ENCODE peak calls at places on chromosomes 4 and X, in ten cellular contexts. Y is stimulated activated CD8-positive, alpha-beta memory T cell treated with anti-CD3 and anti-CD28 coated beads, Interleukin-15, amount 100 ng/mL, for 24 hours; E is ascending aorta; F is posterior cingulate gyrus; B is CD4-positive, CD25-positive, alpha-beta regulatory T cell; N is uterus; J is dorsolateral prefrontal cortex; V is tibial artery; X is OCI-M1; I is C1 segment of cervical spinal cord. M is an unnamed sample.

GRCh38 chr4:124199185-124199584 is 513.3 kb downstream of the ANKRD50 start:
- DNase-seq in Y (no peak), E (no peak), F (no peak), B (no peak), N (no peak), J (no peak), V (no peak), X (no peak), I (no peak), M (no peak)

GRCh38 chr4:77344784-77345183 is 187.8 kb downstream of the CCNG2 start:
- DNase-seq in Y (no peak), E (no peak), F (no peak), B (no peak), N (no peak), J (no peak), V (no peak), X (peak; percentile 32), I (no peak), M (no peak)

GRCh38 chrX:47191806-47192401 is 1.7 kb upstream of the UBA1 start:
- DNase-seq in Y (no peak), E (no peak), F (peak; percentile 21), B (no peak), N (no peak), J (no peak), V (no peak), X (peak; percentile 29), I (no peak), M (no peak)

GRCh38 chr4:68346461-68346860 is 3.4 kb downstream of the YTHDC1 start:
- DNase-seq in Y (no peak), E (no peak), F (no peak), B (no peak), N (no peak), J (no peak), V (no peak), X (no peak), I (no peak), M (no peak)

GRCh38 chr4:12956026-12956425 is 528.1 kb downstream of the RAB28 start:
- DNase-seq in Y (no peak), E (no peak), F (peak; percentile 29), B (no peak), N (no peak), J (no peak), V (no peak), X (no peak), I (no peak), M (no peak)

GRCh38 chr4:54384563-54384962 is 155.5 kb downstream of the PDGFRA start:
- DNase-seq in Y (no peak), E (no peak), F (peak; percentile 77), B (no peak), N (no peak), J (peak; percentile 54), V (peak; percentile 31), X (peak; percentile 78), I (peak; percentile 11), M (peak; percentile 36)

GRCh38 chr4:7428261-7429068 is 6.3 kb downstream of the PSAPL1 start:
- DNase-seq in Y (no peak), E (peak; percentile 57), F (peak; percentile 47), B (no peak), N (peak; percentile 10), J (peak; percentile 30), V (peak; percentile 15), X (no peak), I (no peak), M (no peak)

GRCh38 chr4:124173892-124174291 is 538.6 kb downstream of the ANKRD50 start:
- DNase-seq in Y (no peak), E (no peak), F (no peak), B (no peak), N (no peak), J (no peak), V (no peak), X (no peak), I (no peak), M (no peak)

GRCh38 chr4:142818009-142818408 is 28.1 kb downstream of the INPP4B start:
- DNase-seq in Y (no peak), E (peak; percentile 66), F (no peak), B (no peak), N (no peak), J (no peak), V (no peak), X (peak; percentile 37), I (no peak), M (no peak)

GRCh38 chr4:158172558-158173258 is at the start of gene GASK1B:
- DNase-seq in Y (no peak), E (no peak), F (no peak), B (no peak), N (peak; percentile 38), J (no peak), V (peak; percentile 50), X (peak; percentile 87), I (no peak), M (no peak)